ENCODE peak calls at places on chromosomes 1 and 21, in five cellular contexts. O is AG04449, S is ovary, C is astrocyte of the cerebellum, J is tibial nerve. N is an unnamed sample.

GRCh38 chr1:228782662-228783414 is 47.6 kb downstream of the RHOU start:
- DNase-seq in O (no peak), S (no peak), C (no peak), J (no peak), N (peak; percentile 69)

GRCh38 chr1:110635434-110635833 is 29.3 kb upstream of the KCNA2 start:
- DNase-seq in O (no peak), S (no peak), C (no peak), J (no peak), N (no peak)

GRCh38 chr1:55544826-55545225 is 329.7 kb upstream of the USP24 start:
- DNase-seq in O (no peak), S (no peak), C (no peak), J (no peak), N (no peak)

GRCh38 chr1:11781298-11781697 is 19.3 kb downstream of the C1orf167 start:
- DNase-seq in O (no peak), S (no peak), C (no peak), J (no peak), N (no peak)

GRCh38 chr1:100361249-100362089 is 9.2 kb downstream of the CDC14A start:
- DNase-seq in O (no peak), S (no peak), C (no peak), J (no peak), N (no peak)

GRCh38 chr1:94142022-94142421 is 21.1 kb upstream of the ABCA4 start:
- DNase-seq in O (no peak), S (no peak), C (peak; percentile 62), J (no peak), N (peak; percentile 66)

GRCh38 chr1:3729594-3730555 is 22.4 kb upstream of the CCDC27 start:
- DNase-seq in O (no peak), S (no peak), C (no peak), J (no peak), N (no peak)

GRCh38 chr1:22291057-22291456 is 148.2 kb upstream of the WNT4 start:
- DNase-seq in O (no peak), S (no peak), C (no peak), J (no peak), N (no peak)

DNA sequence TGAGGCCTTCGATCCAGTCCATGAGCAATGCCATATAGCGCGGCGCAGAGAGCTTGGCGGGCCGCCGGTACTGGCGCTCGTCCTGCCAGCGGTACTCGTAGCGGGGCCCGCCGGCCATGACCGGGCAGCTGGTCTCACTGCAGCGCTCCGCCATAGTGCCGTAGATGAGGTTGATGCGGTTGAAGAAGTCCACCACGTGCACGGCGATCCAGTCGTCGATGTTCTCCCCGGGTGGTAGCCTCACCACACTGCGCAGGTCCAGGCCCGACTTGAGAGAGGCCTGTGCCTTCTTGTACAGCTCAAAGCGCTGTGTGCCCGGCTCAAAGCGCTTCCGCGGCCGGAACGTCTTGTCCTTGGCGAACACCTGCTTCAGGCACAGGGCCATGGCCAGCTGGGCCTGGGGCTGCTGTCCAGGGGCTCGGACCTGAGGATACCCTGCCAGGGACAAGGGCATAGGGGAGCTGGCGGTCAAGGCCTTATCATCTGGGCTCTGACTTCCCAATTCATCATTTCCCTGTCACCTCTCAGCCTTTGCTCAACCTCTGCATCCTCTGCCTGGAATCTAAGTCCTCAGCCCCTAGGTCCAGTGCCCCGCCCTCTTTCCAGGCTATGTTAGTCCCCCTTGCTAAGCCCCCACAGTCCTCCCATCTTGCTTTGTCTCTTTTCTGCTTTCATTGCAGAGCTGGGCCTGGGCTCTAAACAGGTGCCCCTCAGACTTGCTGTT is 3.5 kb downstream of the MOB3C start:
- DNase-seq in O (no peak), S (peak; percentile 25), C (no peak), J (no peak), N (no peak)
- H3K4me3 ChIP-seq in O (no peak overlapping the region), S (no peak overlapping the region), C (no peak overlapping the region), J (peak overlapping the region; percentile 30), N (no peak overlapping the region)

DNA sequence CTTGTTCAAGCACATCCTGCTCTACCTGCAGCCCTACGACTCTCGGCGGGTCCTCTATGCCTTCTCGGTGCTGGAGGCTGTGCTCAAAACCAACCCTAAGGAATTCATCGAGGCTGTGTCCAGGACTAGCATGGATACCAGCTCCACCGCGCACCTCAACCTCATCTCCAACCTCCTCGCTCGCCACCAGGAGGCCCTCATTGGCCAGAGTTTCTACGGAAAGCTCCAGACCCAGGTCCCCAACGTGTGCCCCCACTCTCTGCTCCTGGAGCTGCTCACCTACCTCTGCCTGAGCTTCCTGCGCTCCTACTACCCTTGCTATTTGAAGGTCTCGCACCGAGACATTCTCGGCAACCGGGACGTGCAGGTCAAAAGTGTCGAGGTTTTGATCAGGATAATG is 74.3 kb upstream of the MORC3 start:
- DNase-seq in O (no peak), S (no peak), C (no peak), J (no peak), N (no peak)
- TF ChIP-seq CTCF in O (no peak), S (no peak), C (no peak), J (no peak), N (no peak)

GRCh38 chr1:44806704-44807363 is at the start of gene DYNLT4:
- DNase-seq in O (no peak), S (peak; percentile 55), C (no peak), J (no peak), N (no peak)

GRCh38 chr1:44808938-44809917 is 905 bp downstream of the BTBD19 start:
- DNase-seq in O (peak; percentile 33), S (peak; percentile 67), C (no peak), J (no peak), N (peak; percentile 86)

GRCh38 chr1:44806025-44806703 is 987 bp downstream of the DYNLT4 start:
- DNase-seq in O (no peak), S (peak; percentile 57), C (no peak), J (no peak), N (no peak)

GRCh38 chr1:44808063-44808937 is at the start of gene BTBD19:
- DNase-seq in O (peak; percentile 61), S (peak; percentile 93), C (peak; percentile 85), J (peak; percentile 74), N (peak; percentile 95)

DNA sequence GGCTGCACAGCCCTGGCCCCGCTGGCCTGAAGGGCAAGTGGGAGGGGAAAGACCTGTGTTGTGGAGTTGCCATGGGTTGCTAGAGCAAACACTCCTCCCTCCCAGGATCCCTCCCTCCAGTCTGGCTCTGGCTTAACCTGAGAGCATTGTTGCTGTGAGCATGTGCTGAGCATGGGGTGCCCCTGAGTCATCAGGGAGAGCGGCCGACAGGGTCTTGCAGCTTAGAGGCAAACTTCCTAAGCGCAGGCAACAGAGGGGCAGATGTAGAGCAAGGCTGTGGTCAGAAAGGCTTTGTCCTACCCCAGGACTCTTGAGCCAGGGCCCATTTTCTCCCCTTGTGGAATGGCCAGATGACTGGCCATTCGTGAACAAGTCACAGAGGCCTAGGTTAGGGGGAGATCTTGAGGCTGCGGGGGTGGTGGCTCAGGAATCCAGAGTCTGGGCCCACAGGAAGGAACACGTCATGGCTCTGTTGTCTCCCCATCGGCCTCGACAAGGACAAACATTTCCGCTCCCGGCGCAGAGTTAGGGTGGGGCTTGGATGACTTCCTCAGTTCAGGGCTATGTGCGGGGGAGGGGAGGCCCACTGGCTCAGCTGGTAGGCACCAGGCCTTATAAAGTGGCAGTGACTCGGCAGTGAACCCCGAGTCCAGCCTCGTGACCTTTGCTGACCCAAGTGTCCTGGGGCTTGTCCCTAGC is 362 bp upstream of the DYNLT4 start:
- DNase-seq in O (peak; percentile 98), S (peak; percentile 99), C (peak; percentile 99), J (peak; percentile 97), N (peak; percentile 100)
- H3K4me3 ChIP-seq in O (peak overlapping the region; percentile 33), S (peak overlapping the region; percentile 7), C (peak overlapping the region; percentile 9), J (peak overlapping the region; percentile 24), N (peak overlapping the region; percentile 67)

DNA sequence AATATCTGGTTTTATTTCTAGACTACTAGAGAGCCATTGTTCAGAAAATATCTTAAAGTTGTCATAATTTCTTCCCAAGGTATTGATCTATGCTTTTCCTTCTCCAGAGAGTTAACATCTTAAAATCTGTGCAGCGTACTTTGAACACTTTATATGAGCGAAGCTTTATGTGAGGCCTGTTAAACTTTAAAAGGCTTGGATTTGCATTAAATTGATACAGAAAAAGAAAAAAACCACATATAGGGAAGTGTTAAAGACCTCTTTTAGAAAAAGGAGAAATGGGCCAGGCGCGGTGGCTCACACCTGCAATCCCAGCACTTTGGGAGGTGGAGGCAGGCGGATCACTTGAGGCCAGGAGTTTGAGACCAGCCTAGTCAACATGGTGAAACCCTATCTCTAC is 59.2 kb upstream of the MORC3 start:
- DNase-seq in O (no peak), S (no peak), C (no peak), J (no peak), N (no peak)
- TF ChIP-seq CTCF in O (no peak), S (no peak), C (no peak), J (no peak), N (no peak)

DNA sequence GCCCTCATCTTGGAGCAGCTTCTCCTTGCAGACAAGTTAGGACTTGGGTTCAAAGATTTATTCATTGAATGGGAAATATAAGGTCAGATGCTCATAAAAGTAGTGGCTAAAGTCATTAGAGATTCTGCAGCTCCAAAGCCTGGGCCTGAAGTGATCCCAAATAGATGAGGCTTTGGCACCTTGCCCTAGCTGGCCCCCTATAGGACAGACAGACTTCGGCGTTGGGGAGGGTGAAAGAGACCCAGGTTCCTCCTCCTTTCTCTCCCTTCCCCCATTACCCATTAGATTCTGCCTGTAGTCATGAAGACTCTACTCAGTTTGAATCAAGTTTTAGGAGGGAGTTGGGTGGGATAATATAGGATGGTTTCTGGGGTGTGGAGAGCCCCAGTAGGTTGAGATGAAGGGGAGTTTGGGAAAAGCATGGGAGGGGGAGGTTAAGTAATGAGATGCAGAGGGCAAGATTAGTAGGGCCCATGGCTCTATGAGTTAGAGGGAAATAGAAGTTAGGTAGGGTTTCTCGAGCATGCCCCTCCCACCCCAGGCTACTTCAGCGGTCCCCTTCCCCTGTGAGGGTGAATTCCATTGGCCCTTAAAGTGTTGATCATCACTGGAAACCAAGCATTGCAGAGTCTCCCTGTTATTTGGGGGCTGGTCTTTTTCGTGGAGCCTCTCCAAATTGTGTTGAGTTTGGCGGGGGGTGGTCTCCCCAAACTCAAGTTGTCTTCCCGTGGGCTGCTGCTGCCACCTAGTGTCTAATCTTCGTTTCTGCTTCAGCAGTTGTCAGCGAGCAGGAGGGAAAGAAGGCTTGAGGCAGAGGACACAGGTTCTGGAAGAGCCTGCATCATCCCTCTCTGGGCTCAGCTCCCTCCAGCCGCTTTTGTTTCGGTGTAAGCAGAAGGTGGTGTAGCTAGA is 2.1 kb upstream of the AHDC1 start:
- DNase-seq in O (no peak), S (peak; percentile 74), C (peak; percentile 47), J (no peak), N (peak; percentile 73)
- H3K4me3 ChIP-seq in O (no peak overlapping the region), S (no peak overlapping the region), C (no peak overlapping the region), J (no peak overlapping the region), N (no peak overlapping the region)

DNA sequence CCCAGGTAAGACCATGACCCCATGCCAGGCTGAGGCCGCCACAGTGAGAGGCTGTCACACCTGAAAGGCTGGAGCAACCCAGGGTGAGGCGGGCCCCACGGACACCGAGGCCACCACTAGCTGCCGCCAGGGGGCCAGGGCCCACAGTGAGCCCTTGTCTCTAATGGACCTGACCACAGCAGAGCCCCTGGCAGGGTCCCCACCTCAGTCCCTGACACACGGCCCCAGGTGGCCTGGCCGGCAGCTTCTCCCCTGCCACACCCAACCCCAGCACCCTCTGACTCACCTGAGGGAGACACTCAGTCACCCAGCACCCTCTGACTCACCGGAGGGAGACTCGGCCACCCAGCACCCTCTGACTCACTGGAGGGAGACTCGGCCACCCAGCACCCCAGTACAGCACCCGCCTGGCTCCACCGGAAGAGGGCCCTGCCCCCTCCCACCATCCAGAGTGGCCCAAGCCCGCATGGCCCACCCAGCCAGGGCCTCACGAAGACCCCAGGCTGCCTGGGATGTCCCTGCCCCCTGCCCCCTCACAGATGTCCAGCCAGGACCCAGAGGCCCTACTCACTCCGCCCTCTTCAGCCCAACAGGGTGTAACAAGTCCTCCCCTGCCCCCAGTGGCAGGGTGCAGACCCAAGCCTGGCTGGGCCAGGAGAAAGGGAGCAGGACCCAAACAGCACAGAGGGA is 4.4 kb downstream of the DVL1 start:
- DNase-seq in O (no peak), S (no peak), C (no peak), J (no peak), N (peak; percentile 48)
- TF ChIP-seq CTCF in O (peak; percentile 49), S (no peak), C (peak; percentile 43), J (no peak), N (peak; percentile 40)

GRCh38 chr1:201884472-201884871 is 4.2 kb upstream of the SHISA4 start:
- DNase-seq in O (no peak), S (no peak), C (no peak), J (no peak), N (no peak)
- H3K4me3 ChIP-seq in O (no peak overlapping the region), S (no peak overlapping the region), C (no peak overlapping the region), J (no peak overlapping the region), N (no peak overlapping the region)

N was measured in fibroblast of pulmonary artery.